ENCODE peak calls at places on chromosome 6, in six cellular contexts. One of them, this sample, is unnamed.

GRCh38 chr6:168125429-168126001 is 46.5 kb upstream of the FRMD1 start:
- DNase-seq in uterus: peak; percentile 6
- DNase-seq in thoracic aorta: no peak
- DNase-seq in HepG2: no peak
- DNase-seq in endodermal cell: peak; percentile 73
- DNase-seq in left lung: no peak
- DNase-seq in this sample: no peak

GRCh38 chr6:84728602-84729001 is 35.8 kb downstream of the TBX18 start:
- DNase-seq in uterus: no peak
- DNase-seq in thoracic aorta: no peak
- DNase-seq in HepG2: peak; percentile 5
- DNase-seq in endodermal cell: no peak
- DNase-seq in left lung: no peak
- DNase-seq in this sample: no peak

GRCh38 chr6:125046107-125046925 is 84.1 kb downstream of the RNF217 start:
- DNase-seq in uterus: no peak
- DNase-seq in thoracic aorta: no peak
- DNase-seq in HepG2: no peak
- DNase-seq in endodermal cell: peak; percentile 55
- DNase-seq in left lung: no peak
- DNase-seq in this sample: peak; percentile 63

GRCh38 chr6:7684843-7685242 is 41.1 kb upstream of the BMP6 start:
- DNase-seq in uterus: no peak
- DNase-seq in thoracic aorta: no peak
- DNase-seq in HepG2: no peak
- DNase-seq in endodermal cell: peak; percentile 92
- DNase-seq in left lung: no peak
- DNase-seq in this sample: no peak

GRCh38 chr6:28896505-28897392 is 27.0 kb downstream of the TRIM27 start:
- DNase-seq in uterus: peak; percentile 53
- DNase-seq in thoracic aorta: no peak
- DNase-seq in HepG2: peak; percentile 89
- DNase-seq in endodermal cell: peak; percentile 81
- DNase-seq in left lung: peak; percentile 84
- DNase-seq in this sample: peak; percentile 52

GRCh38 chr6:149347067-149347466 is 29.6 kb downstream of the TAB2 start:
- DNase-seq in uterus: no peak
- DNase-seq in thoracic aorta: no peak
- DNase-seq in HepG2: no peak
- DNase-seq in endodermal cell: no peak
- DNase-seq in left lung: no peak
- DNase-seq in this sample: no peak

GRCh38 chr6:82567621-82568020 is 204.0 kb downstream of the TPBG start:
- DNase-seq in uterus: no peak
- DNase-seq in thoracic aorta: no peak
- DNase-seq in HepG2: no peak
- DNase-seq in endodermal cell: no peak
- DNase-seq in left lung: no peak
- DNase-seq in this sample: no peak

GRCh38 chr6:149701699-149702098 is 16.2 kb downstream of the LATS1 start:
- DNase-seq in uterus: no peak
- DNase-seq in thoracic aorta: no peak
- DNase-seq in HepG2: no peak
- DNase-seq in endodermal cell: peak; percentile 59
- DNase-seq in left lung: no peak
- DNase-seq in this sample: no peak

GRCh38 chr6:34514593-34515472 is 41.3 kb downstream of the SPDEF start:
- DNase-seq in uterus: peak; percentile 31
- DNase-seq in thoracic aorta: no peak
- DNase-seq in HepG2: no peak
- DNase-seq in endodermal cell: peak; percentile 84
- DNase-seq in left lung: no peak
- DNase-seq in this sample: no peak
- TF ChIP-seq CTCF in uterus: no peak
- TF ChIP-seq CTCF in thoracic aorta: no peak
- TF ChIP-seq CTCF in HepG2: no peak
- TF ChIP-seq CTCF in endodermal cell: no peak
- TF ChIP-seq CTCF in left lung: no peak
- TF ChIP-seq CTCF in this sample: no peak

GRCh38 chr6:31780507-31781243 is 3.5 kb upstream of the VWA7 start:
- DNase-seq in uterus: no peak
- DNase-seq in thoracic aorta: no peak
- DNase-seq in HepG2: no peak
- DNase-seq in endodermal cell: no peak
- DNase-seq in left lung: peak; percentile 53
- DNase-seq in this sample: no peak
- H3K36me3 ChIP-seq in uterus: no peaks in the 10 kb centered on the region
- H3K36me3 ChIP-seq in thoracic aorta: peaks cover 50% of the 10 kb centered on the region
- H3K36me3 ChIP-seq in HepG2: peaks cover 56% of the 10 kb centered on the region
- H3K36me3 ChIP-seq in endodermal cell: peaks cover 50% of the 10 kb centered on the region
- H3K36me3 ChIP-seq in left lung: peaks cover 78% of the 10 kb centered on the region
- H3K36me3 ChIP-seq in this sample: peaks cover 24% of the 10 kb centered on the region

GRCh38 chr6:41779793-41780622 is at the start of gene FRS3:
- DNase-seq in uterus: peak; percentile 99
- DNase-seq in thoracic aorta: peak; percentile 95
- DNase-seq in HepG2: peak; percentile 95
- DNase-seq in endodermal cell: peak; percentile 99
- DNase-seq in left lung: peak; percentile 100
- DNase-seq in this sample: peak; percentile 97

GRCh38 chr6:41778895-41779294 is 805 bp downstream of the FRS3 start:
- DNase-seq in uterus: no peak
- DNase-seq in thoracic aorta: no peak
- DNase-seq in HepG2: no peak
- DNase-seq in endodermal cell: no peak
- DNase-seq in left lung: no peak
- DNase-seq in this sample: no peak

GRCh38 chr6:41779336-41779735 is 364 bp downstream of the FRS3 start:
- DNase-seq in uterus: no peak
- DNase-seq in thoracic aorta: no peak
- DNase-seq in HepG2: no peak
- DNase-seq in endodermal cell: no peak
- DNase-seq in left lung: no peak
- DNase-seq in this sample: no peak

GRCh38 chr6:41781302-41781711 is 725 bp downstream of the PRICKLE4 start:
- DNase-seq in uterus: no peak
- DNase-seq in thoracic aorta: no peak
- DNase-seq in HepG2: no peak
- DNase-seq in endodermal cell: no peak
- DNase-seq in left lung: no peak
- DNase-seq in this sample: no peak

GRCh38 chr6:41780623-41781301 is at the start of gene PRICKLE4:
- DNase-seq in uterus: peak; percentile 53
- DNase-seq in thoracic aorta: no peak
- DNase-seq in HepG2: no peak
- DNase-seq in endodermal cell: peak; percentile 78
- DNase-seq in left lung: peak; percentile 86
- DNase-seq in this sample: peak; percentile 73
- H3K4me1 ChIP-seq in uterus: no peaks in the 10 kb centered on the region
- H3K4me1 ChIP-seq in thoracic aorta: peaks cover 30% of the 10 kb centered on the region
- H3K4me1 ChIP-seq in HepG2: peaks cover 30% of the 10 kb centered on the region
- H3K4me1 ChIP-seq in endodermal cell: no peaks in the 10 kb centered on the region
- H3K4me1 ChIP-seq in left lung: peaks cover 19% of the 10 kb centered on the region
- H3K4me1 ChIP-seq in this sample: peaks cover 24% of the 10 kb centered on the region

GRCh38 chr6:52019851-52020250 is 67.6 kb downstream of the PKHD1 start:
- DNase-seq in uterus: no peak
- DNase-seq in thoracic aorta: no peak
- DNase-seq in HepG2: no peak
- DNase-seq in endodermal cell: no peak
- DNase-seq in left lung: no peak
- DNase-seq in this sample: no peak

GRCh38 chr6:52024451-52025068 is 62.9 kb downstream of the PKHD1 start:
- DNase-seq in uterus: no peak
- DNase-seq in thoracic aorta: no peak
- DNase-seq in HepG2: no peak
- DNase-seq in endodermal cell: no peak
- DNase-seq in left lung: no peak
- DNase-seq in this sample: no peak

GRCh38 chr6:52019092-52019491 is 68.3 kb downstream of the PKHD1 start:
- DNase-seq in uterus: no peak
- DNase-seq in thoracic aorta: no peak
- DNase-seq in HepG2: no peak
- DNase-seq in endodermal cell: no peak
- DNase-seq in left lung: no peak
- DNase-seq in this sample: no peak

GRCh38 chr6:52022675-52023074 is 64.7 kb downstream of the PKHD1 start:
- DNase-seq in uterus: no peak
- DNase-seq in thoracic aorta: no peak
- DNase-seq in HepG2: no peak
- DNase-seq in endodermal cell: no peak
- DNase-seq in left lung: no peak
- DNase-seq in this sample: no peak

DNA sequence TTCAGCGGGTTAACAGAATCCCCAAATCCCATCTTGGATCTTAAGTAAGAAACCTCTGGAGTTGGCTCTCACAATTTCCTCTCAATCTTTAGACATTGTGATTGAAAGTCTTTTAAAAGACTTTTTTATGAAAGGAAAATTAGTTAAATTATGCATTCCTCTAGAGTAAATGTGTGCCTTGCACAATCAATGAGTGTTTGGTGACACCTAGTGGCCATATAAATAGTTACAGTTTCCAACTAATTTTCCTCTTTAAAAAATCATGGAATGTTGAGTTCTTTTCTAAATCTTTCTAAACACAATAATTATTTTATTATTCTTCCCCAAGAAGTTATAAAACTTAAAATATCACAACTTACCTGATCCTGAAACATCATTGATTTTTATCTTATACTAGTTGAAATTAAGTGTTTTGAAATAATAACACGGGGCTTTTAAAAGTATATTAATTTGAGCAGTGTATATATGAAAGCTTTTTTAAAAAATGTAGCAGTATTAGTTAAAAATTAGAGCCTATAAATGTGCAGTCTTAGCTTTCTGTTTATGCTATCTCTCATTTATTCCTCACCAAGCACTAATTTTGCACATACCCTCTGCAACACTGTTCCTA is 66.3 kb downstream of the PKHD1 start:
- DNase-seq in uterus: no peak
- DNase-seq in thoracic aorta: no peak
- DNase-seq in HepG2: peak; percentile 36
- DNase-seq in endodermal cell: no peak
- DNase-seq in left lung: no peak
- DNase-seq in this sample: no peak
- TF ChIP-seq CTCF in uterus: peak; percentile 58
- TF ChIP-seq CTCF in thoracic aorta: peak; percentile 67
- TF ChIP-seq CTCF in HepG2: peak; percentile 73
- TF ChIP-seq CTCF in endodermal cell: peak; percentile 93
- TF ChIP-seq CTCF in left lung: peak; percentile 52
- TF ChIP-seq CTCF in this sample: peak; percentile 80

GRCh38 chr6:135192256-135193174 is 11.4 kb downstream of the MYB start:
- DNase-seq in uterus: no peak
- DNase-seq in thoracic aorta: no peak
- DNase-seq in HepG2: no peak
- DNase-seq in endodermal cell: no peak
- DNase-seq in left lung: no peak
- DNase-seq in this sample: no peak

GRCh38 chr6:135193221-135193620 is 12.1 kb downstream of the MYB start:
- DNase-seq in uterus: no peak
- DNase-seq in thoracic aorta: no peak
- DNase-seq in HepG2: no peak
- DNase-seq in endodermal cell: no peak
- DNase-seq in left lung: no peak
- DNase-seq in this sample: no peak

GRCh38 chr6:135196739-135197510 is 15.8 kb downstream of the MYB start:
- DNase-seq in uterus: no peak
- DNase-seq in thoracic aorta: no peak
- DNase-seq in HepG2: no peak
- DNase-seq in endodermal cell: no peak
- DNase-seq in left lung: no peak
- DNase-seq in this sample: no peak

GRCh38 chr6:135195045-135195444 is 13.9 kb downstream of the MYB start:
- DNase-seq in uterus: no peak
- DNase-seq in thoracic aorta: no peak
- DNase-seq in HepG2: no peak
- DNase-seq in endodermal cell: no peak
- DNase-seq in left lung: no peak
- DNase-seq in this sample: no peak

DNA sequence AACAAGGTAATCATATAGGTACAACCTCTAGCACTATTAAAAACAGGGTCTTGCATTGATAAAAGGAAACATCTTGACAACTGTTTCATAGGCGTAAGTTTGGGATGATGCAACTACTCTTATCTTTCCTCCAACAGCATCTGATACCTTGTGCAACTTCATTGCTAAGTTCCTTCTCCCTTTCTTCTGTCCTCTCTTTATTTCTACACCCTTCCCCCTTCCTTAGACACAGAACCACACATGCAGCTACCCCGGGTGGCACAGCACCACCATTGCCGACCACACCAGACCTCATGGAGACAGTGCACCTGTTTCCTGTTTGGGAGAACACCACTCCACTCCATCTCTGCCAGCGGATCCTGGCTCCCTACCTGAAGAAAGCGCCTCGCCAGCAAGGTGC is 14.4 kb downstream of the MYB start:
- DNase-seq in uterus: no peak
- DNase-seq in thoracic aorta: no peak
- DNase-seq in HepG2: no peak
- DNase-seq in endodermal cell: no peak
- DNase-seq in left lung: no peak
- DNase-seq in this sample: no peak
- H3K36me3 ChIP-seq in uterus: no peaks in the 10 kb centered on the region
- H3K36me3 ChIP-seq in thoracic aorta: no peaks in the 10 kb centered on the region
- H3K36me3 ChIP-seq in HepG2: no peaks in the 10 kb centered on the region
- H3K36me3 ChIP-seq in endodermal cell: peaks cover 13% of the 10 kb centered on the region
- H3K36me3 ChIP-seq in left lung: peaks cover 1% of the 10 kb centered on the region
- H3K36me3 ChIP-seq in this sample: no peaks in the 10 kb centered on the region

GRCh38 chr6:35722121-35722761 is 14.6 kb upstream of the ARMC12 start:
- DNase-seq in uterus: peak; percentile 67
- DNase-seq in thoracic aorta: no peak
- DNase-seq in HepG2: no peak
- DNase-seq in endodermal cell: peak; percentile 44
- DNase-seq in left lung: no peak
- DNase-seq in this sample: peak; percentile 77
- H3K4me1 ChIP-seq in uterus: peaks cover 10% of the 10 kb centered on the region
- H3K4me1 ChIP-seq in thoracic aorta: peaks cover 91% of the 10 kb centered on the region
- H3K4me1 ChIP-seq in HepG2: peaks cover 73% of the 10 kb centered on the region
- H3K4me1 ChIP-seq in endodermal cell: peaks cover 21% of the 10 kb centered on the region
- H3K4me1 ChIP-seq in left lung: peaks cover 46% of the 10 kb centered on the region
- H3K4me1 ChIP-seq in this sample: peaks cover 73% of the 10 kb centered on the region